ENCODE peak calls at places on chromosomes 11 and 22, in six cellular contexts. T is right atrium auricular region, Y is PC-9, J is A549, O is fibroblast of lung, A is psoas muscle. N is an unnamed sample. For H3K4me1, the result is how much of the 10 kb centered on the place peaks cover.

GRCh38 chr11:75554258-75555022 is 7.6 kb upstream of the SERPINH1 start:
- DNase-seq in T (peak), Y (no peak), J (no peak), O (peak), A (peak), N (no peak)

GRCh38 chr11:119778391-119779194 is 49.6 kb upstream of the NECTIN1 start:
- DNase-seq in T (no peak), Y (no peak), J (no peak), O (no peak), A (no peak), N (no peak)

GRCh38 chr11:73152086-73152853 is 10.2 kb upstream of the FCHSD2 start:
- DNase-seq in T (no peak), Y (no peak), J (no peak), O (no peak), A (no peak), N (no peak)

GRCh38 chr11:19633276-19633675 is 79.4 kb upstream of the NAV2 start:
- DNase-seq in T (peak), Y (no peak), J (no peak), O (peak), A (peak), N (no peak)

GRCh38 chr11:75468534-75469340 is 35.7 kb upstream of the KLHL35 start:
- DNase-seq in T (peak), Y (no peak), J (no peak), O (peak), A (peak), N (no peak)

GRCh38 chr11:35844579-35844978 is 99.3 kb upstream of the LDLRAD3 start:
- DNase-seq in T (no peak), Y (no peak), J (no peak), O (no peak), A (no peak), N (no peak)

GRCh38 chr22:19832476-19833108 is 22.1 kb downstream of the GNB1L start:
- DNase-seq in T (peak), Y (no peak), J (no peak), O (no peak), A (no peak), N (no peak)

GRCh38 chr11:118953265-118953664 is 2.8 kb upstream of the UPK2 start:
- DNase-seq in T (no peak), Y (no peak), J (peak), O (peak), A (no peak), N (no peak)

GRCh38 chr11:65560555-65561418 is 2.6 kb upstream of the LTBP3 start:
- DNase-seq in T (no peak), Y (peak), J (peak), O (peak), A (peak), N (no peak)

GRCh38 chr11:47863189-47863892 is 15.2 kb upstream of the NUP160 start:
- DNase-seq in T (no peak), Y (no peak), J (no peak), O (peak), A (no peak), N (no peak)

GRCh38 chr11:23455291-23455864 is 595.1 kb upstream of the CCDC179 start:
- DNase-seq in T (no peak), Y (no peak), J (no peak), O (no peak), A (no peak), N (no peak)

GRCh38 chr11:64924910-64925284 is 408 bp downstream of the PPP2R5B start:
- DNase-seq in T (no peak), Y (peak), J (no peak), O (no peak), A (no peak), N (no peak)

GRCh38 chr11:100769617-100770016 is 82.5 kb downstream of the ARHGAP42 start:
- DNase-seq in T (no peak), Y (no peak), J (no peak), O (no peak), A (no peak), N (no peak)

GRCh38 chr22:35205956-35206355 is 51.3 kb upstream of the HMGXB4 start:
- DNase-seq in T (no peak), Y (no peak), J (no peak), O (peak), A (no peak), N (no peak)

GRCh38 chr11:92284107-92284506 is 59.5 kb downstream of the FAT3 start:
- DNase-seq in T (no peak), Y (no peak), J (no peak), O (no peak), A (no peak), N (no peak)

GRCh38 chr11:78371221-78371899 is 46.3 kb downstream of the GAB2 start:
- DNase-seq in T (no peak), Y (no peak), J (no peak), O (no peak), A (no peak), N (no peak)

GRCh38 chr11:32183512-32183911 is 92.6 kb downstream of the RCN1 start:
- DNase-seq in T (no peak), Y (no peak), J (no peak), O (no peak), A (no peak), N (no peak)

GRCh38 chr11:61967177-61967923 is at the start of gene FTH1:
- DNase-seq in T (peak), Y (peak), J (peak), O (peak), A (peak), N (peak)

GRCh38 chr11:10450451-10451398 is 4.3 kb upstream of the AMPD3 start:
- DNase-seq in T (no peak), Y (peak), J (peak), O (peak), A (peak), N (peak)

GRCh38 chr11:106585061-106585460 is 433.2 kb downstream of the GUCY1A2 start:
- DNase-seq in T (no peak), Y (no peak), J (peak), O (peak), A (no peak), N (peak)

GRCh38 chr22:26333088-26333800 is 95.8 kb upstream of the ASPHD2 start:
- DNase-seq in T (no peak), Y (no peak), J (no peak), O (no peak), A (no peak), N (no peak)

GRCh38 chr11:82996966-82997606 is 74.6 kb downstream of the RAB30 start:
- DNase-seq in T (no peak), Y (no peak), J (no peak), O (no peak), A (no peak), N (no peak)

GRCh38 chr22:18101536-18101935 is 9.1 kb upstream of the TUBA8 start:
- DNase-seq in T (no peak), Y (no peak), J (no peak), O (no peak), A (no peak), N (no peak)

GRCh38 chr22:49643466-49643865 is 184.2 kb downstream of the BRD1 start:
- DNase-seq in T (no peak), Y (no peak), J (no peak), O (no peak), A (no peak), N (no peak)

DNA sequence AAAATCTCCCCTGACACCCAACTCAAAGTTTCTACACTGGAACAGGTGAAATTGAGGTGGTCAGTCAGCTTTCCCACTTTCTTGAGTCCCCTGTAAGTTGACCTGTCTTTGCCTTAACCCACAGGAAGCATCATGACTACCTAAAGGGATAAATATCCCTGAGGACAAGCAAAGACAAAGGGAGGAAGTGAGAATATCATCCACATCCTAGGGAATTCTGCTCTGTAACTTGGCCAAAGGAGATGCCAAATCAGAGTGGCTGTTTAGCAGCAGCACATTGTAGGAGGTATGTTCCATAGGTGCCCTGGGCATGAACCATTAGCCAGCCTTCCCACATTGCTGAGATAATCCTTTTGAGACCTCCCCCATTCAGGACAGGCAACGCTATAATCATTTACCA is 40.9 kb upstream of the MRPL17 start:
- DNase-seq in T (no peak), Y (no peak), J (no peak), O (no peak), A (no peak), N (no peak)
- H3K4me1 ChIP-seq in T (under half), Y (under half), J (under half), O (under half), A (under half), N (under half)

GRCh38 chr11:12674936-12675696 is 895 bp downstream of the TEAD1 start:
- DNase-seq in T (no peak), Y (no peak), J (no peak), O (peak), A (peak), N (no peak)

GRCh38 chr11:12678991-12679390 is 4.8 kb downstream of the TEAD1 start:
- DNase-seq in T (no peak), Y (no peak), J (no peak), O (no peak), A (no peak), N (no peak)

GRCh38 chr11:12678092-12678491 is 3.9 kb downstream of the TEAD1 start:
- DNase-seq in T (no peak), Y (no peak), J (no peak), O (no peak), A (no peak), N (no peak)

GRCh38 chr11:12675951-12676711 is 1.9 kb downstream of the TEAD1 start:
- DNase-seq in T (no peak), Y (no peak), J (no peak), O (peak), A (no peak), N (no peak)

GRCh38 chr11:12677131-12677530 is 2.9 kb downstream of the TEAD1 start:
- DNase-seq in T (no peak), Y (no peak), J (no peak), O (peak), A (no peak), N (no peak)
- H3K4me3 ChIP-seq in T (peak), Y (peak), J (peak), O (peak), A (peak), N (no peak)

DNA sequence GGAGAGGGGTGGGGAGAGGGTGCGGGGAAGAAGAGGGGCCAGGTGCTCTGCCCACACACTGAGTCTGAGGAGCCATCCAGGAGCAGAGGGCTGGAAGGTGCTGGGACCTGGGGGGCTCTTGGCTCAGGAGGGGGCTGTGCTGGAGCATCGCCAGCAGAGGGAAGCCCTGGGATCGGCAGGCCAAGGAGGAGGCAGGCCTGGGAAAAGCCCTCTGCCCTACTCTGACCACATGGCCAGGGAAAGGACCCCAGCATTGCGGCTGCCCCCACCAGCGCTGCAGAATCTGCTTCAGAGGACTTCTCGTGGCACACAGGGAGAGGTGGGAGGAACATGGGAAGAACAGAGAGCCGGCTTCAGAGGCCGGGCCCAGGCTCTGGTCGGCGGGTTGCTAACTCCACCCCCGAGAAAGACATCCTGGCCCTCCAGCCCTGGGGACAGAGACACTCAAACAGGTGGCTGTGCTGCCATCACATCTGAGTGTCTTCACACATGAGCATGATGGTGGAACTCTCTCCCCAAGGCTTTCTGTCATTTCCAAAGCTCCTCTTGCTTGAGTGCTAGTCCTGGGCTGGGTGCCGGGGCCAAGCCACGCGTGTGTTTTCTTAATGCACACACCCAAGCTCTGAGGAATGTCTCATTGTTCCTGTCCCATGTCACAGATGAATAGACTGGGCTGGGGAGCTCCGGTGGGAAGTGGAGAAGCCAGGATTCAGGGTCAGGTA is 1378.0 kb downstream of the BRD1 start:
- DNase-seq in T (no peak), Y (no peak), J (peak), O (no peak), A (no peak), N (no peak)
- H3K4me1 ChIP-seq in T (under half), Y (under half), J (under half), O (under half), A (under half), N (under half)

GRCh38 chr22:44648085-44648820 is 53.8 kb upstream of the PRR5 start:
- DNase-seq in T (no peak), Y (no peak), J (no peak), O (no peak), A (peak), N (no peak)
- H3K4me3 ChIP-seq in T (no peak), Y (no peak), J (no peak), O (no peak), A (no peak), N (no peak)

GRCh38 chr22:42060489-42060888 is 10.1 kb downstream of the NAGA start:
- DNase-seq in T (peak), Y (no peak), J (no peak), O (no peak), A (no peak), N (no peak)
- H3K4me1 ChIP-seq in T (under half), Y (under half), J (under half), O (under half), A (under half), N (under half)

GRCh38 chr11:1868636-1869291 is 15.9 kb downstream of the LSP1 start:
- DNase-seq in T (no peak), Y (no peak), J (no peak), O (no peak), A (peak), N (no peak)

GRCh38 chr11:1871531-1871930 is 18.6 kb downstream of the LSP1 start:
- DNase-seq in T (no peak), Y (no peak), J (no peak), O (no peak), A (no peak), N (no peak)

GRCh38 chr11:1870721-1871466 is 18.0 kb downstream of the LSP1 start:
- DNase-seq in T (no peak), Y (no peak), J (no peak), O (peak), A (peak), N (no peak)

GRCh38 chr11:1869427-1870325 is 16.8 kb downstream of the LSP1 start:
- DNase-seq in T (no peak), Y (no peak), J (peak), O (no peak), A (peak), N (no peak)

GRCh38 chr11:1870326-1870696 is 17.4 kb downstream of the LSP1 start:
- DNase-seq in T (no peak), Y (no peak), J (no peak), O (no peak), A (no peak), N (no peak)
- H3K4me3 ChIP-seq in T (peak), Y (no peak), J (no peak), O (no peak), A (peak), N (no peak)

GRCh38 chr11:12202911-12203310 is 92.5 kb downstream of the MICAL2 start:
- DNase-seq in T (no peak), Y (no peak), J (no peak), O (no peak), A (no peak), N (no peak)

GRCh38 chr11:12205330-12205729 is 94.9 kb downstream of the MICAL2 start:
- DNase-seq in T (no peak), Y (no peak), J (no peak), O (peak), A (no peak), N (no peak)

GRCh38 chr11:12207384-12208150 is 97.2 kb downstream of the MICAL2 start:
- DNase-seq in T (no peak), Y (no peak), J (no peak), O (peak), A (no peak), N (no peak)

GRCh38 chr11:12206529-12206928 is 96.1 kb downstream of the MICAL2 start:
- DNase-seq in T (no peak), Y (no peak), J (no peak), O (no peak), A (no peak), N (no peak)

GRCh38 chr11:12204506-12204905 is 94.1 kb downstream of the MICAL2 start:
- DNase-seq in T (no peak), Y (no peak), J (no peak), O (no peak), A (no peak), N (no peak)
- H3K4me1 ChIP-seq in T (under half), Y (under half), J (under half), O (under half), A (under half), N (under half)

GRCh38 chr22:45524157-45524556 is 21.5 kb downstream of the FBLN1 start:
- DNase-seq in T (no peak), Y (no peak), J (no peak), O (no peak), A (no peak), N (no peak)

GRCh38 chr22:45518580-45518991 is 15.9 kb downstream of the FBLN1 start:
- DNase-seq in T (no peak), Y (peak), J (no peak), O (no peak), A (no peak), N (no peak)

GRCh38 chr22:45516923-45517675 is 14.4 kb downstream of the FBLN1 start:
- DNase-seq in T (no peak), Y (peak), J (peak), O (peak), A (no peak), N (no peak)

GRCh38 chr22:45524966-45525365 is 22.3 kb downstream of the FBLN1 start:
- DNase-seq in T (no peak), Y (no peak), J (no peak), O (no peak), A (no peak), N (no peak)

DNA sequence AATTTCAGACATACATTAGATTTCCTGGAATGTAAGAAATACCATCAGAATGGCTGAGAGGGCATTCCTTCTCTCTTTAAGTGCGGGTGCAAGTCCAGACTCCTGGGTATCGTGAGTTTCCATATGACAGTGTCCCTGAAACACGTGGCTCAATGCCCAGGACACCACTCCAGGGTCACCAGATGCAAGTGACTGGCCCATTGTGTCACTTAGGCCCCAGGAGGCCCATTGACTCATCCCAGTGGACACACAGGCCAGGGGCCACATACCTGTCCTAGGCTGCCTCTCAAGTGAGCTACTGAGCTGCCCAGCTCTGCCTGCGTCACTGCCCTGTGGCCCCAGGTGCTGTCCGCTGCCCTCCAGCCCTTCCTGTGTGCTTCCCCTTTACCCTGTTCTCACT is 18.5 kb downstream of the FBLN1 start:
- DNase-seq in T (no peak), Y (peak), J (no peak), O (no peak), A (no peak), N (no peak)
- H3K4me3 ChIP-seq in T (no peak), Y (no peak), J (no peak), O (no peak), A (no peak), N (no peak)

DNA sequence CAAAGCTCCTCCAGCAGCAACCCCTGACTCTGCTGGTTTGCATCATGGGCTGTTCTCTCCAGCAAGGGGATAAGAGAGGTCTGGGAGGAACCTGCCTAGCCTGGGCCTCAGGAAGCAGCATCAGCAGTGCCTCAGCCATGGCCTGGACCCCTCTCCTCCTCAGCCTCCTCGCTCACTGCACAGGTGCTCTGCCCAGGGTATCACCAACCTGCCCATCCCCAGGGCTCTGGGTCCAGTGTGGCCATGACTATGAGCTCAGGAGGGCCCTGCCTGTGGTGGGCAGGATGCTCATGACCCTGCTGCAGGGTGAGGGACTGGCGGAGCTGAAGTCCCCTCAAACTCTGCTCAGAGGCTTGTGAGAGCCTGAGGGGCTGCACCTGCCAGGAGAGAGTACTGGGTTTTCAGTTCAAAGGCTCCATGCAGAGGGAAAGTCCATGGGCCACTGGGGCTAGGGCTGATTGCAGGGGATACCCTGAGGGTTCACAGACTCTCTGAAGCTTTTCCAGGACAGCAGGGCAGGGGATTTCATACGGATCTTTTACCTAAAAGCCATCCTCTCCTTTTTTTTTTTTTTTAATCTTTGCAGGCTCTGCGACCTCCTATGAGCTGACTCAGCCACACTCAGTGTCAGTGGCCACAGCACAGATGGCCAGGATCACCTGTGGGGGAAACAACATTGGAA is 115.8 kb upstream of the IGLL5 start:
- DNase-seq in T (peak), Y (no peak), J (no peak), O (no peak), A (no peak), N (no peak)
- H3K4me1 ChIP-seq in T (under half), Y (under half), J (under half), O (under half), A (under half), N (under half)